ENCODE peak calls at places on chromosome 16, in seven cellular contexts. T is stimulated activated CD4-positive, alpha-beta T cell treated with anti-CD3 and anti-CD28 coated beads, Interleukin-1b, Interleukin-23, amount 100 ng/mL, for 24 hours; B is EL; Q is left colon; M is CD4-positive, alpha-beta T cell; U is activated gamma-delta T cell treated with Interleukin-2 at 50 U/mL for 16 hours; S is GM12864. I is an unnamed sample.

GRCh38 chr16:88508868-88509748 is 56.0 kb downstream of the ZFPM1 start:
- DNase-seq in T (no peak), B (no peak), Q (peak; percentile 67), M (no peak), U (no peak), S (no peak), I (no peak)

GRCh38 chr16:27690604-27691003 is 140.7 kb downstream of the KATNIP start:
- DNase-seq in T (no peak), B (peak; percentile 45), Q (peak; percentile 34), M (no peak), U (no peak), S (no peak), I (no peak)

GRCh38 chr16:83953796-83954576 is 946 bp downstream of the OSGIN1 start:
- DNase-seq in T (no peak), B (peak; percentile 36), Q (no peak), M (no peak), U (no peak), S (peak; percentile 24), I (no peak)

GRCh38 chr16:30934827-30935557 is 11.6 kb downstream of the FBXL19 start:
- DNase-seq in T (no peak), B (peak; percentile 48), Q (no peak), M (no peak), U (no peak), S (no peak), I (no peak)

GRCh38 chr16:69564845-69565610 is 738 bp upstream of the NFAT5 start:
- DNase-seq in T (no peak), B (peak; percentile 9), Q (no peak), M (no peak), U (no peak), S (no peak), I (no peak)

GRCh38 chr16:57585051-57585687 is 42.7 kb downstream of the ADGRG5 start:
- DNase-seq in T (no peak), B (no peak), Q (no peak), M (no peak), U (no peak), S (no peak), I (no peak)

GRCh38 chr16:48246066-48246465 is 1.3 kb downstream of the ABCC11 start:
- DNase-seq in T (no peak), B (no peak), Q (no peak), M (no peak), U (no peak), S (no peak), I (no peak)

GRCh38 chr16:74737521-74737920 is 36.9 kb upstream of the MLKL start:
- DNase-seq in T (no peak), B (no peak), Q (no peak), M (no peak), U (no peak), S (no peak), I (no peak)

GRCh38 chr16:14131774-14132695 is 60.9 kb downstream of the MRTFB start:
- DNase-seq in T (no peak), B (no peak), Q (no peak), M (no peak), U (no peak), S (no peak), I (no peak)

GRCh38 chr16:48081656-48082055 is 74.1 kb downstream of the ABCC12 start:
- DNase-seq in T (no peak), B (peak; percentile 84), Q (no peak), M (no peak), U (no peak), S (no peak), I (no peak)

GRCh38 chr16:24849641-24850040 is 3.9 kb downstream of the SLC5A11 start:
- DNase-seq in T (no peak), B (no peak), Q (no peak), M (no peak), U (no peak), S (no peak), I (no peak)

GRCh38 chr16:28609631-28610594 is at the start of gene SULT1A1:
- DNase-seq in T (no peak), B (no peak), Q (peak; percentile 81), M (no peak), U (no peak), S (no peak), I (no peak)

GRCh38 chr16:1420111-1420539 is 422 bp downstream of the UQCC4 start:
- DNase-seq in T (no peak), B (no peak), Q (peak; percentile 26), M (no peak), U (no peak), S (no peak), I (no peak)

GRCh38 chr16:50271148-50272041 is 5.0 kb downstream of the ADCY7 start:
- DNase-seq in T (no peak), B (no peak), Q (no peak), M (no peak), U (no peak), S (no peak), I (no peak)